ENCODE peak calls at places on chromosomes 4 and X, in seven cellular contexts. V, S, P, T, B, X and D are unnamed samples.

GRCh38 chr4:174522183-174523002 is at the start of gene HPGD:
- DNase-seq in P (peak), X (no peak), B (no peak), T (no peak), S (peak), V (peak), D (peak)

GRCh38 chrX:111511477-111511876 is at the start of gene SERTM2:
- DNase-seq in S (no peak), X (no peak), B (peak), V (no peak), P (no peak), T (no peak), D (peak)

GRCh38 chrX:581066-581465 is 49.5 kb upstream of the SHOX start:
- DNase-seq in B (no peak), S (no peak), X (no peak), P (no peak), T (no peak), V (no peak), D (no peak)

GRCh38 chr4:141719585-141719984 is 83.2 kb downstream of the IL15 start:
- DNase-seq in V (no peak), S (no peak), B (no peak), T (no peak), X (no peak), P (no peak), D (no peak)

GRCh38 chr4:111537165-111537564 is 608.1 kb upstream of the FAM241A start:
- DNase-seq in S (no peak), V (no peak), T (no peak), P (no peak), X (no peak), B (peak), D (no peak)

GRCh38 chrX:10171291-10171690 is 14.5 kb downstream of the CLCN4 start:
- DNase-seq in B (no peak), P (no peak), S (no peak), V (no peak), X (no peak), T (no peak), D (no peak)

GRCh38 chrX:40105791-40106676 is 8.3 kb upstream of the BCOR start:
- DNase-seq in S (peak), X (peak), B (no peak), T (no peak), P (peak), V (peak), D (peak)

GRCh38 chr4:113435893-113436292 is 325.6 kb downstream of the CAMK2D start:
- DNase-seq in X (no peak), B (peak), T (no peak), P (no peak), V (peak), S (no peak), D (peak)

GRCh38 chr4:182206266-182206665 is 36.9 kb upstream of the TENM3 start:
- DNase-seq in V (no peak), X (no peak), P (no peak), B (no peak), T (no peak), S (no peak), D (no peak)

GRCh38 chr4:78265006-78265405 is 207.9 kb downstream of the FRAS1 start:
- DNase-seq in P (no peak), V (no peak), S (no peak), B (no peak), X (no peak), T (no peak), D (no peak)

GRCh38 chr4:170145120-170145519 is 55.4 kb upstream of the AADAT start:
- DNase-seq in S (no peak), X (no peak), P (no peak), T (no peak), B (no peak), V (no peak), D (no peak)

GRCh38 chr4:82721819-82722423 is 76.7 kb downstream of the SCD5 start:
- DNase-seq in X (peak), B (no peak), V (peak), S (no peak), P (no peak), T (no peak), D (no peak)

GRCh38 chrX:43450355-43450754 is 205.7 kb upstream of the MAOA start:
- DNase-seq in V (no peak), X (no peak), P (no peak), B (no peak), S (no peak), T (no peak), D (no peak)

GRCh38 chr4:83248486-83248885 is 36.1 kb downstream of the COQ2 start:
- DNase-seq in X (no peak), V (no peak), T (no peak), B (no peak), S (no peak), P (no peak), D (no peak)

GRCh38 chrX:39613508-39613921 is 484.2 kb downstream of the BCOR start:
- DNase-seq in T (no peak), S (no peak), B (peak), V (peak), P (no peak), X (peak), D (peak)

GRCh38 chr4:105196523-105197145 is 50.0 kb downstream of the TET2 start:
- DNase-seq in B (no peak), V (no peak), P (no peak), T (no peak), S (no peak), X (no peak), D (peak)

GRCh38 chrX:13338985-13339384 is 19.1 kb upstream of the ATXN3L start:
- DNase-seq in S (no peak), V (no peak), P (no peak), B (no peak), X (no peak), T (no peak), D (no peak)

GRCh38 chrX:28920141-28920540 is 332.9 kb downstream of the IL1RAPL1 start:
- DNase-seq in B (no peak), S (no peak), V (no peak), X (no peak), P (no peak), T (no peak), D (peak)

GRCh38 chr4:47413515-47413914 is 50.0 kb downstream of the COMMD8 start:
- DNase-seq in B (no peak), S (no peak), V (no peak), X (no peak), T (no peak), P (no peak), D (no peak)

GRCh38 chr4:95921470-95921869 is 81.6 kb downstream of the PDHA2 start:
- DNase-seq in P (no peak), T (no peak), X (no peak), V (no peak), B (no peak), S (no peak), D (no peak)

GRCh38 chr4:115866364-115866896 is 753.0 kb upstream of the NDST4 start:
- DNase-seq in X (no peak), V (no peak), B (no peak), S (no peak), P (no peak), T (no peak), D (no peak)

GRCh38 chr4:61638600-61638999 is 438.5 kb downstream of the ADGRL3 start:
- DNase-seq in S (no peak), V (no peak), X (no peak), T (no peak), P (no peak), B (peak), D (peak)

GRCh38 chr4:11418610-11419009 is 10.1 kb downstream of the HS3ST1 start:
- DNase-seq in S (peak), B (no peak), V (no peak), X (peak), T (no peak), P (no peak), D (no peak)

GRCh38 chr4:159551268-159551667 is 448.4 kb downstream of the RAPGEF2 start:
- DNase-seq in T (no peak), P (no peak), X (no peak), V (no peak), S (no peak), B (peak), D (peak)

GRCh38 chr4:1411436-1412375 is 5.5 kb upstream of the NKX1-1 start:
- DNase-seq in V (no peak), T (no peak), P (peak), X (no peak), B (no peak), S (no peak), D (no peak)

GRCh38 chr4:128381748-128382559 is 94.3 kb upstream of the PGRMC2 start:
- DNase-seq in V (no peak), T (no peak), B (no peak), X (no peak), P (no peak), S (no peak), D (no peak)

GRCh38 chr4:519203-519651 is 20.2 kb downstream of the PIGG start:
- DNase-seq in T (no peak), V (no peak), B (no peak), P (no peak), S (no peak), X (no peak), D (no peak)

GRCh38 chr4:1741208-1741607 is 19.9 kb downstream of the TACC3 start:
- DNase-seq in X (no peak), V (no peak), P (no peak), S (no peak), B (no peak), T (no peak), D (no peak)

GRCh38 chr4:112377127-112377635 is 80.0 kb downstream of the ALPK1 start:
- DNase-seq in V (no peak), S (no peak), X (no peak), T (no peak), B (no peak), P (no peak), D (no peak)

GRCh38 chr4:177322881-177323280 is 13.2 kb downstream of the NEIL3 start:
- DNase-seq in B (peak), V (no peak), P (no peak), X (no peak), S (no peak), T (no peak), D (peak)

GRCh38 chrX:141278306-141278705 is 36.0 kb upstream of the SPANXC start:
- DNase-seq in S (no peak), B (peak), P (no peak), V (no peak), T (no peak), X (no peak), D (peak)

GRCh38 chrX:63744850-63745249 is 40.2 kb downstream of the ARHGEF9 start:
- DNase-seq in P (no peak), V (no peak), B (no peak), X (no peak), T (no peak), S (no peak), D (no peak)

GRCh38 chr4:32789026-32789608 is 2068.9 kb downstream of the PCDH7 start:
- DNase-seq in S (no peak), B (peak), X (no peak), P (no peak), T (no peak), V (no peak), D (peak)

GRCh38 chr4:173357939-173358338 is 12.8 kb upstream of the SAP30 start:
- DNase-seq in S (no peak), V (no peak), X (no peak), B (no peak), P (no peak), T (no peak), D (no peak)

GRCh38 chr4:87114245-87115062 is 106.0 kb downstream of the KLHL8 start:
- DNase-seq in B (no peak), X (no peak), T (no peak), V (peak), S (no peak), P (no peak), D (no peak)
- TF ChIP-seq CTCF in B (no peak), X (peak), T (no peak), V (peak), S (no peak), P (no peak), D (peak)

GRCh38 chr4:133151681-133152329 is 2.7 kb downstream of the PCDH10 start:
- DNase-seq in X (no peak), S (no peak), B (peak), P (no peak), V (no peak), T (no peak), D (no peak)
- H3K4me3 ChIP-seq in X (peak), S (no peak), B (peak), P (peak), V (peak), T (no peak), D (peak)

GRCh38 chr4:4541661-4542570 is at the start of gene STX18:
- DNase-seq in X (peak), S (peak), B (peak), V (peak), P (peak), T (peak), D (peak)
- TF ChIP-seq CTCF in X (no peak), S (no peak), B (no peak), V (no peak), P (no peak), T (no peak), D (no peak)

GRCh38 chr4:190020790-190021717 is 6.0 kb downstream of the FRG2 start:
- DNase-seq in X (no peak), P (peak), V (peak), S (no peak), B (peak), T (no peak), D (peak)
- H3K4me3 ChIP-seq in X (no peak), P (no peak), V (peak), S (no peak), B (no peak), T (peak), D (no peak)